ENCODE peak calls at places on chromosomes 1 and 21, in five cellular contexts. C is HCT116, F is A549, O is heart left ventricle, Q is IMR-90. K is an unnamed sample.
A peak's percentile ranks its signal among the peaks of the same experiment; 100 is the strongest.

GRCh38 chr21:38796426-38796825 is 9.3 kb upstream of the ETS2 start:
- ATAC-seq in C (no peak), F (no peak), O (no peak), Q (peak; percentile 65), K (no peak)

GRCh38 chr1:172845371-172845770 is 186.5 kb downstream of the FASLG start:
- ATAC-seq in C (peak; percentile 59), F (no peak), O (peak; percentile 28), Q (no peak), K (no peak)

GRCh38 chr1:223844962-223845809 is 561 bp downstream of the TP53BP2 start:
- ATAC-seq in C (peak; percentile 21), F (peak; percentile 54), O (peak; percentile 28), Q (peak; percentile 10), K (peak; percentile 26)

GRCh38 chr21:26194326-26194725 is 23.8 kb upstream of the APP start:
- ATAC-seq in C (no peak), F (no peak), O (no peak), Q (no peak), K (no peak)

GRCh38 chr1:213326666-213327317 is 275.8 kb downstream of the RPS6KC1 start:
- ATAC-seq in C (no peak), F (no peak), O (peak; percentile 74), Q (peak; percentile 72), K (peak; percentile 51)

GRCh38 chr1:192805832-192806323 is 3.0 kb upstream of the RGS2 start:
- ATAC-seq in C (no peak), F (no peak), O (no peak), Q (no peak), K (no peak)

GRCh38 chr1:79069828-79070227 is 63.3 kb upstream of the ADGRL4 start:
- ATAC-seq in C (no peak), F (no peak), O (no peak), Q (no peak), K (no peak)

GRCh38 chr1:107844009-107844408 is 121.0 kb downstream of the VAV3 start:
- ATAC-seq in C (no peak), F (no peak), O (no peak), Q (no peak), K (no peak)

GRCh38 chr1:62437273-62437945 is 560 bp downstream of the USP1 start:
- ATAC-seq in C (no peak), F (peak; percentile 1), O (peak; percentile 5), Q (no peak), K (no peak)

GRCh38 chr1:68291763-68292384 is 59.6 kb upstream of the WLS start:
- ATAC-seq in C (no peak), F (no peak), O (peak; percentile 30), Q (peak; percentile 32), K (no peak)

GRCh38 chr1:18536943-18537342 is 56.2 kb downstream of the KLHDC7A start:
- ATAC-seq in C (no peak), F (no peak), O (no peak), Q (no peak), K (no peak)

GRCh38 chr1:13814131-13814530 is 114.1 kb downstream of the PRDM2 start:
- ATAC-seq in C (no peak), F (no peak), O (peak; percentile 29), Q (no peak), K (no peak)

GRCh38 chr1:91591175-91591968 is 90.7 kb downstream of the CDC7 start:
- ATAC-seq in C (no peak), F (no peak), O (peak; percentile 45), Q (no peak), K (no peak)

GRCh38 chr1:109959974-109960744 is 24.4 kb upstream of the AHCYL1 start:
- ATAC-seq in C (peak; percentile 75), F (peak; percentile 96), O (peak; percentile 34), Q (peak; percentile 99), K (peak; percentile 57)

DNA sequence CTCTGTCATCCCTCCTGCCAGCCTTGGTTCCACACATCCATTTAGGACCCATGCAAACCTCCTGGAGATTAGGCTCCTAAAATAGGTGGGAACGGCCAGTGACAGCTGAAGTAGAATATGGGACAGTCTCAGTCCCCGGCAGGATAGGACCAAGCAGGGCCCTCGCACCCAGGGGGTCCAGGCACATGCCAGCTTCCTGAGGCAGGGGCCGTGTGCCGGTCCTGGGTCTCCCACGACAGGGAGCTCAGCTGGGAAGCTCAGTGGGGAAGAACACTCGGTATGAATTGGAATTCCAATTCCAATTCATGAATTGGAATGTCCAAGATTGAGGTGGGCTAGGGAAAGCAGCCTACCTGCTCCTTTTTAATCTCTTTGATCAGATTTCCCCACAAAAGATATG is 9.8 kb downstream of the MUL1 start:
- ATAC-seq in C (no peak), F (no peak), O (no peak), Q (no peak), K (no peak)
- TF ChIP-seq POLR2A in C (no peak), F (no peak), O (no peak), Q (no peak), K (no peak)

DNA sequence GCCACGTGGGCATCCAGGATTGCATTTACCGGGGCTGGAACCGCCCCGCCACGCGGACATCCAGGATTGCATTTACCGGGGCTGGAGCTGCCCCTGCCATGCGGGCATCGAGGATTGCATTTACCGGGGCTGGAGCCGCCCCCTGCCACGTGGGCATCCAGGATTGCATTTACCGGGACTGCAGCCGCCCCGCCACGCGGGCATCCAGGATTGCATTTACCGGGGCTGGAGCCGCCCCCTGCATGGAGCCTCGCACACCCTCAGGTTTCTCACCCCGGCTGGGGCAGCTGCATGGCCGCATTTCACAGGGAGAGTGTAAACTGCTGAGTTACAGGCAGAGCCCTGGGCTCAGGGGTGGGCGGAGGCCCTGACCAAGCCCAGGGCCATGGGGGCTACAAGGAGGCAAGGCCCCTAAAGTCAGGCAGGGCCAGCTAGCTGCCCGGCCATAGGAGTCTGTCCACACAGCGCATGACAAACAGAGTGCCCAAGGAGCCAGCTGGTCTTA is 166.8 kb upstream of the ARHGEF16 start:
- ATAC-seq in C (no peak), F (no peak), O (no peak), Q (no peak), K (no peak)
- H3K4me1 ChIP-seq in C (peaks cover under 1% of the 10 kb centered on the region), F (no peaks in the 10 kb centered on the region), O (peaks cover 3% of the 10 kb centered on the region), Q (no peaks in the 10 kb centered on the region), K (peaks cover 10% of the 10 kb centered on the region)

DNA sequence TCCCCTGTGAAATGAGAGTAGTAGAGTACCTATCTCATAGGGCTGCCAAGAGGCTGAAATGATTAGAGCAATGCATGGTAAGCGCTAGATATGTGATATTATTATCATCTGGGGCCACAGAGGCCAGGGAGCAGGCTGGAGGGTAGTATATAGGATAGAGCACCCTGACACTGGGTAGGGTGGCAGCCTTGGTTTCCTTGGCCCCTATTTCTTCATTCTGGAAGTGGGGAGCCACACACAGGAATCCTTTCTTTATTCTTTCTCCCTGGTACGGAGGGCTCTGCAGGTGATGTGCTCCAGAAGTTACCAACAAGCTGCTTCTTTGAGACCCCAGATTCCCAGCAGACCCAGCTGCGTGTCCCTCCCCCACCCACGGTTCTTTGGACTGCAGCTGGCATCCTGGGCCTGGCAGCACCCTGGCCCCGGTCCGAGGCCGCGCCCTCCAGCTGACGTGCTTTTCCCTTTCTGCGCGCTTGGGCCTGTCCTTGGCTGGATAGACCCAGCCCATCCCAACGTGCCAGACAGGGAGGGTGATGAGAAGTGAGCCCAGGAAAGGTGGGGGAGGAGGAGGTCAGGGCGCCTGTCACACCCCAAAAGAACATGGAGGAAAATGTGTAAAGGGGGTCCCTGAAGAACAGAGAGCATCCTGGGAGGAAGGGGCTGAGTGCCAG is 18.2 kb downstream of the INAVA start:
- ATAC-seq in C (no peak), F (no peak), O (no peak), Q (no peak), K (no peak)
- TF ChIP-seq POLR2A in C (no peak), F (no peak), O (no peak), Q (no peak), K (no peak)

GRCh38 chr1:95041491-95042165 is 31.1 kb downstream of the ALG14 start:
- ATAC-seq in C (peak; percentile 65), F (peak; percentile 93), O (peak; percentile 93), Q (peak; percentile 83), K (peak; percentile 66)

GRCh38 chr1:95040032-95040525 is 32.7 kb downstream of the ALG14 start:
- ATAC-seq in C (no peak), F (no peak), O (no peak), Q (no peak), K (no peak)

GRCh38 chr1:95042286-95042685 is 30.5 kb downstream of the ALG14 start:
- ATAC-seq in C (no peak), F (no peak), O (peak; percentile 57), Q (no peak), K (peak; percentile 56)

GRCh38 chr1:95043141-95043980 is 29.4 kb downstream of the ALG14 start:
- ATAC-seq in C (peak; percentile 87), F (peak; percentile 93), O (peak; percentile 86), Q (peak; percentile 90), K (peak; percentile 83)

DNA sequence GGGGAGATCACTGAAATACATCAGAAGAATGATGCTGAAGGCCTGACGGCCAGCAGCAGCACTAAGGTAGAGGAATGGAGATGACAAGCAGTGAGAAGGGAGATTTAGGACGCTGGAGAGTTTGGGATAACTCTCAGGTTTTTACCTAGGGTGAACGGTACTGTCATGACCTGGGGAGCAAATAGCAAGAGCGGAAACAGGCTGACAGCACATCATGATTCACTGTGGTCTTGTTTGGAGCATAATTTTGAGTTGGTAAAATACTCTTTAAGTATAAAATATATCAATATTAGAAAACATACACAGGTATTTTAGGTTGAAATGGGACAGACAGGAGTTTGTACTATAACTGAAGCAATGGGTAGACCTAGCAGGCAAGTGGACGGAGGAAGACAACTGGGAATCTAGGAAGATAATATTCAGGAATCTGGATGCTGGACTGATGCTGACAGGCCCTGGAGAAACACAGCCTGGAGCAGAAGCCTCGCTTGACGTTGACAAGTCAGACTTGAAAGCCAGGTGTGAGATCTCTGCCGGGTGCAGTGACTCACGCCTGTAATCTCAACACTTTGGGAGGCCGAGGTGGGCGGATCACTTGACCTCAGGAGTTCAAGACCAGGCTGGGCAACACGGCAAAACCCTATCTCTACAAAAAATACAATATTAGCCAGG is 33.3 kb downstream of the ALG14 start:
- ATAC-seq in C (peak; percentile 28), F (no peak), O (no peak), Q (no peak), K (no peak)
- H3K4me1 ChIP-seq in C (peaks cover 3% of the 10 kb centered on the region), F (peaks cover 3% of the 10 kb centered on the region), O (no peaks in the 10 kb centered on the region), Q (peaks cover 15% of the 10 kb centered on the region), K (peaks cover 4% of the 10 kb centered on the region)